ENCODE peak calls at places on chromosomes 2 and 18, in ten cellular contexts. One of them, this sample, is unnamed.

GRCh38 chr2:85888745-85889647 is at the start of gene ST3GAL5:
- DNase-seq in NCI-H2171 treated with DMSO at 0.1 percent for 48 hours: peak
- DNase-seq in AG04450: no peak
- DNase-seq in activated naive CD8-positive, alpha-beta T cell treated with anti-CD3 and anti-CD28 coated beads, Interleukin-2, amount 50 U/mL, for 24 hours: peak
- DNase-seq in neural progenitor cell: peak
- DNase-seq in amniotic stem cell: peak
- DNase-seq in activated T-helper 1 cell treated with Interleukin-2 at 50 U/mL for 16 hours: peak
- DNase-seq in GM03348: peak
- DNase-seq in mucosa of gallbladder: peak
- DNase-seq in HTR-8/SVneo: peak
- DNase-seq in this sample: peak

GRCh38 chr2:150350500-150350899 is 137.0 kb downstream of the RND3 start:
- DNase-seq in NCI-H2171 treated with DMSO at 0.1 percent for 48 hours: no peak
- DNase-seq in AG04450: no peak
- DNase-seq in activated naive CD8-positive, alpha-beta T cell treated with anti-CD3 and anti-CD28 coated beads, Interleukin-2, amount 50 U/mL, for 24 hours: no peak
- DNase-seq in neural progenitor cell: no peak
- DNase-seq in amniotic stem cell: no peak
- DNase-seq in activated T-helper 1 cell treated with Interleukin-2 at 50 U/mL for 16 hours: no peak
- DNase-seq in GM03348: no peak
- DNase-seq in mucosa of gallbladder: no peak
- DNase-seq in HTR-8/SVneo: peak
- DNase-seq in this sample: no peak

GRCh38 chr18:32552421-32553030 is 81.8 kb upstream of the GAREM1 start:
- DNase-seq in NCI-H2171 treated with DMSO at 0.1 percent for 48 hours: peak
- DNase-seq in AG04450: peak
- DNase-seq in activated naive CD8-positive, alpha-beta T cell treated with anti-CD3 and anti-CD28 coated beads, Interleukin-2, amount 50 U/mL, for 24 hours: peak
- DNase-seq in neural progenitor cell: peak
- DNase-seq in amniotic stem cell: peak
- DNase-seq in activated T-helper 1 cell treated with Interleukin-2 at 50 U/mL for 16 hours: peak
- DNase-seq in GM03348: peak
- DNase-seq in mucosa of gallbladder: peak
- DNase-seq in HTR-8/SVneo: peak
- DNase-seq in this sample: peak

GRCh38 chr2:196205891-196206408 is 34.6 kb upstream of the STK17B start:
- DNase-seq in NCI-H2171 treated with DMSO at 0.1 percent for 48 hours: peak
- DNase-seq in AG04450: no peak
- DNase-seq in activated naive CD8-positive, alpha-beta T cell treated with anti-CD3 and anti-CD28 coated beads, Interleukin-2, amount 50 U/mL, for 24 hours: no peak
- DNase-seq in neural progenitor cell: no peak
- DNase-seq in amniotic stem cell: no peak
- DNase-seq in activated T-helper 1 cell treated with Interleukin-2 at 50 U/mL for 16 hours: no peak
- DNase-seq in GM03348: peak
- DNase-seq in mucosa of gallbladder: no peak
- DNase-seq in HTR-8/SVneo: no peak
- DNase-seq in this sample: no peak

GRCh38 chr2:222049946-222050345 is 248.9 kb downstream of the PAX3 start:
- DNase-seq in NCI-H2171 treated with DMSO at 0.1 percent for 48 hours: no peak
- DNase-seq in AG04450: no peak
- DNase-seq in activated naive CD8-positive, alpha-beta T cell treated with anti-CD3 and anti-CD28 coated beads, Interleukin-2, amount 50 U/mL, for 24 hours: no peak
- DNase-seq in neural progenitor cell: no peak
- DNase-seq in amniotic stem cell: no peak
- DNase-seq in activated T-helper 1 cell treated with Interleukin-2 at 50 U/mL for 16 hours: no peak
- DNase-seq in GM03348: no peak
- DNase-seq in mucosa of gallbladder: no peak
- DNase-seq in HTR-8/SVneo: no peak
- DNase-seq in this sample: peak

GRCh38 chr2:238786379-238786778 is 61.5 kb upstream of the TWIST2 start:
- DNase-seq in NCI-H2171 treated with DMSO at 0.1 percent for 48 hours: no peak
- DNase-seq in AG04450: no peak
- DNase-seq in activated naive CD8-positive, alpha-beta T cell treated with anti-CD3 and anti-CD28 coated beads, Interleukin-2, amount 50 U/mL, for 24 hours: no peak
- DNase-seq in neural progenitor cell: no peak
- DNase-seq in amniotic stem cell: no peak
- DNase-seq in activated T-helper 1 cell treated with Interleukin-2 at 50 U/mL for 16 hours: no peak
- DNase-seq in GM03348: peak
- DNase-seq in mucosa of gallbladder: no peak
- DNase-seq in HTR-8/SVneo: no peak
- DNase-seq in this sample: no peak

GRCh38 chr2:171253900-171254447 is 93.3 kb upstream of the TLK1 start:
- DNase-seq in NCI-H2171 treated with DMSO at 0.1 percent for 48 hours: no peak
- DNase-seq in AG04450: no peak
- DNase-seq in activated naive CD8-positive, alpha-beta T cell treated with anti-CD3 and anti-CD28 coated beads, Interleukin-2, amount 50 U/mL, for 24 hours: no peak
- DNase-seq in neural progenitor cell: no peak
- DNase-seq in amniotic stem cell: no peak
- DNase-seq in activated T-helper 1 cell treated with Interleukin-2 at 50 U/mL for 16 hours: no peak
- DNase-seq in GM03348: no peak
- DNase-seq in mucosa of gallbladder: no peak
- DNase-seq in HTR-8/SVneo: no peak
- DNase-seq in this sample: no peak

GRCh38 chr18:63817441-63818051 is 42.3 kb downstream of the SERPINB7 start:
- DNase-seq in NCI-H2171 treated with DMSO at 0.1 percent for 48 hours: no peak
- DNase-seq in AG04450: no peak
- DNase-seq in activated naive CD8-positive, alpha-beta T cell treated with anti-CD3 and anti-CD28 coated beads, Interleukin-2, amount 50 U/mL, for 24 hours: no peak
- DNase-seq in neural progenitor cell: no peak
- DNase-seq in amniotic stem cell: peak
- DNase-seq in activated T-helper 1 cell treated with Interleukin-2 at 50 U/mL for 16 hours: no peak
- DNase-seq in GM03348: peak
- DNase-seq in mucosa of gallbladder: no peak
- DNase-seq in HTR-8/SVneo: no peak
- DNase-seq in this sample: no peak

GRCh38 chr18:76264073-76264472 is 231.0 kb downstream of the ZNF516 start:
- DNase-seq in NCI-H2171 treated with DMSO at 0.1 percent for 48 hours: no peak
- DNase-seq in AG04450: no peak
- DNase-seq in activated naive CD8-positive, alpha-beta T cell treated with anti-CD3 and anti-CD28 coated beads, Interleukin-2, amount 50 U/mL, for 24 hours: no peak
- DNase-seq in neural progenitor cell: no peak
- DNase-seq in amniotic stem cell: no peak
- DNase-seq in activated T-helper 1 cell treated with Interleukin-2 at 50 U/mL for 16 hours: no peak
- DNase-seq in GM03348: no peak
- DNase-seq in mucosa of gallbladder: no peak
- DNase-seq in HTR-8/SVneo: no peak
- DNase-seq in this sample: no peak

GRCh38 chr2:190443778-190444481 is 35.8 kb downstream of the MFSD6 start:
- DNase-seq in NCI-H2171 treated with DMSO at 0.1 percent for 48 hours: no peak
- DNase-seq in AG04450: peak
- DNase-seq in activated naive CD8-positive, alpha-beta T cell treated with anti-CD3 and anti-CD28 coated beads, Interleukin-2, amount 50 U/mL, for 24 hours: no peak
- DNase-seq in neural progenitor cell: no peak
- DNase-seq in amniotic stem cell: no peak
- DNase-seq in activated T-helper 1 cell treated with Interleukin-2 at 50 U/mL for 16 hours: no peak
- DNase-seq in GM03348: peak
- DNase-seq in mucosa of gallbladder: no peak
- DNase-seq in HTR-8/SVneo: no peak
- DNase-seq in this sample: no peak

GRCh38 chr2:241508240-241508509 is 209 bp downstream of the STK25 start:
- DNase-seq in NCI-H2171 treated with DMSO at 0.1 percent for 48 hours: peak
- DNase-seq in AG04450: no peak
- DNase-seq in activated naive CD8-positive, alpha-beta T cell treated with anti-CD3 and anti-CD28 coated beads, Interleukin-2, amount 50 U/mL, for 24 hours: no peak
- DNase-seq in neural progenitor cell: no peak
- DNase-seq in amniotic stem cell: no peak
- DNase-seq in activated T-helper 1 cell treated with Interleukin-2 at 50 U/mL for 16 hours: no peak
- DNase-seq in GM03348: no peak
- DNase-seq in mucosa of gallbladder: peak
- DNase-seq in HTR-8/SVneo: no peak
- DNase-seq in this sample: no peak

GRCh38 chr2:100978582-100979051 is 23.5 kb upstream of the RPL31 start:
- DNase-seq in NCI-H2171 treated with DMSO at 0.1 percent for 48 hours: peak
- DNase-seq in AG04450: peak
- DNase-seq in activated naive CD8-positive, alpha-beta T cell treated with anti-CD3 and anti-CD28 coated beads, Interleukin-2, amount 50 U/mL, for 24 hours: no peak
- DNase-seq in neural progenitor cell: no peak
- DNase-seq in amniotic stem cell: no peak
- DNase-seq in activated T-helper 1 cell treated with Interleukin-2 at 50 U/mL for 16 hours: no peak
- DNase-seq in GM03348: no peak
- DNase-seq in mucosa of gallbladder: peak
- DNase-seq in HTR-8/SVneo: no peak
- DNase-seq in this sample: no peak

GRCh38 chr2:70692256-70692655 is 75.7 kb downstream of the ADD2 start:
- DNase-seq in NCI-H2171 treated with DMSO at 0.1 percent for 48 hours: no peak
- DNase-seq in AG04450: no peak
- DNase-seq in activated naive CD8-positive, alpha-beta T cell treated with anti-CD3 and anti-CD28 coated beads, Interleukin-2, amount 50 U/mL, for 24 hours: no peak
- DNase-seq in neural progenitor cell: no peak
- DNase-seq in amniotic stem cell: no peak
- DNase-seq in activated T-helper 1 cell treated with Interleukin-2 at 50 U/mL for 16 hours: no peak
- DNase-seq in GM03348: no peak
- DNase-seq in mucosa of gallbladder: no peak
- DNase-seq in HTR-8/SVneo: no peak
- DNase-seq in this sample: peak

GRCh38 chr2:96105152-96105915 is 11.0 kb downstream of the ADRA2B start:
- DNase-seq in NCI-H2171 treated with DMSO at 0.1 percent for 48 hours: no peak
- DNase-seq in AG04450: no peak
- DNase-seq in activated naive CD8-positive, alpha-beta T cell treated with anti-CD3 and anti-CD28 coated beads, Interleukin-2, amount 50 U/mL, for 24 hours: no peak
- DNase-seq in neural progenitor cell: no peak
- DNase-seq in amniotic stem cell: no peak
- DNase-seq in activated T-helper 1 cell treated with Interleukin-2 at 50 U/mL for 16 hours: no peak
- DNase-seq in GM03348: no peak
- DNase-seq in mucosa of gallbladder: no peak
- DNase-seq in HTR-8/SVneo: no peak
- DNase-seq in this sample: peak

GRCh38 chr2:138948070-138948539 is 167.9 kb upstream of the NXPH2 start:
- DNase-seq in NCI-H2171 treated with DMSO at 0.1 percent for 48 hours: no peak
- DNase-seq in AG04450: no peak
- DNase-seq in activated naive CD8-positive, alpha-beta T cell treated with anti-CD3 and anti-CD28 coated beads, Interleukin-2, amount 50 U/mL, for 24 hours: no peak
- DNase-seq in neural progenitor cell: no peak
- DNase-seq in amniotic stem cell: peak
- DNase-seq in activated T-helper 1 cell treated with Interleukin-2 at 50 U/mL for 16 hours: no peak
- DNase-seq in GM03348: peak
- DNase-seq in mucosa of gallbladder: peak
- DNase-seq in HTR-8/SVneo: peak
- DNase-seq in this sample: peak

GRCh38 chr2:191748050-191748449 is 70.1 kb downstream of the NABP1 start:
- DNase-seq in NCI-H2171 treated with DMSO at 0.1 percent for 48 hours: peak
- DNase-seq in AG04450: no peak
- DNase-seq in activated naive CD8-positive, alpha-beta T cell treated with anti-CD3 and anti-CD28 coated beads, Interleukin-2, amount 50 U/mL, for 24 hours: no peak
- DNase-seq in neural progenitor cell: no peak
- DNase-seq in amniotic stem cell: no peak
- DNase-seq in activated T-helper 1 cell treated with Interleukin-2 at 50 U/mL for 16 hours: no peak
- DNase-seq in GM03348: peak
- DNase-seq in mucosa of gallbladder: no peak
- DNase-seq in HTR-8/SVneo: no peak
- DNase-seq in this sample: no peak

GRCh38 chr2:206611736-206612135 is 30.6 kb upstream of the FAM237A start:
- DNase-seq in NCI-H2171 treated with DMSO at 0.1 percent for 48 hours: no peak
- DNase-seq in AG04450: no peak
- DNase-seq in activated naive CD8-positive, alpha-beta T cell treated with anti-CD3 and anti-CD28 coated beads, Interleukin-2, amount 50 U/mL, for 24 hours: no peak
- DNase-seq in neural progenitor cell: peak
- DNase-seq in amniotic stem cell: no peak
- DNase-seq in activated T-helper 1 cell treated with Interleukin-2 at 50 U/mL for 16 hours: no peak
- DNase-seq in GM03348: no peak
- DNase-seq in mucosa of gallbladder: no peak
- DNase-seq in HTR-8/SVneo: no peak
- DNase-seq in this sample: no peak

This sample was measured in islet precursor cell.